ENCODE peak calls at places on chromosomes 4 and X, in six cellular contexts. One of them, this sample, is unnamed.

GRCh38 chr4:143026459-143027170 is 158.1 kb upstream of the USP38 start:
- DNase-seq in HepG2: no peak
- DNase-seq in GM12878: no peak
- DNase-seq in WTC11: no peak
- DNase-seq in HCT116: no peak
- DNase-seq in K562: no peak
- DNase-seq in this sample: no peak

GRCh38 chr4:130760246-130760645 is 1664.3 kb downstream of the C4orf33 start:
- DNase-seq in HepG2: no peak
- DNase-seq in WTC11: no peak
- DNase-seq in GM12878: no peak
- DNase-seq in K562: no peak
- DNase-seq in HCT116: no peak
- DNase-seq in this sample: no peak

GRCh38 chr4:94548571-94548970 is 96.8 kb downstream of the PDLIM5 start:
- DNase-seq in WTC11: no peak
- DNase-seq in K562: peak
- DNase-seq in HCT116: peak
- DNase-seq in GM12878: no peak
- DNase-seq in HepG2: peak
- DNase-seq in this sample: no peak

GRCh38 chr4:143207555-143207954 is 22.8 kb downstream of the USP38 start:
- DNase-seq in K562: no peak
- DNase-seq in HepG2: peak
- DNase-seq in WTC11: no peak
- DNase-seq in HCT116: no peak
- DNase-seq in GM12878: no peak
- DNase-seq in this sample: no peak

GRCh38 chr4:161856711-161857326 is 307.0 kb downstream of the FSTL5 start:
- DNase-seq in HepG2: no peak
- DNase-seq in GM12878: no peak
- DNase-seq in K562: no peak
- DNase-seq in WTC11: no peak
- DNase-seq in HCT116: no peak
- DNase-seq in this sample: no peak

GRCh38 chr4:40130401-40131036 is 66.3 kb upstream of the RHOH start:
- DNase-seq in HepG2: no peak
- DNase-seq in WTC11: no peak
- DNase-seq in HCT116: no peak
- DNase-seq in K562: no peak
- DNase-seq in GM12878: no peak
- DNase-seq in this sample: no peak

GRCh38 chr4:173461170-173461569 is 62.3 kb upstream of the SCRG1 start:
- DNase-seq in HCT116: no peak
- DNase-seq in WTC11: no peak
- DNase-seq in HepG2: no peak
- DNase-seq in GM12878: no peak
- DNase-seq in K562: peak
- DNase-seq in this sample: no peak

GRCh38 chr4:74570095-74570494 is 125.2 kb downstream of the AREG start:
- DNase-seq in GM12878: no peak
- DNase-seq in WTC11: no peak
- DNase-seq in K562: no peak
- DNase-seq in HCT116: no peak
- DNase-seq in HepG2: no peak
- DNase-seq in this sample: no peak

GRCh38 chrX:2497961-2498780 is 2.6 kb downstream of the DHRSX start:
- DNase-seq in WTC11: no peak
- DNase-seq in HepG2: peak
- DNase-seq in GM12878: no peak
- DNase-seq in HCT116: no peak
- DNase-seq in K562: no peak
- DNase-seq in this sample: no peak

GRCh38 chr4:165879581-165879980 is 6.5 kb downstream of the TLL1 start:
- DNase-seq in HepG2: no peak
- DNase-seq in K562: no peak
- DNase-seq in HCT116: no peak
- DNase-seq in GM12878: no peak
- DNase-seq in WTC11: no peak
- DNase-seq in this sample: no peak

GRCh38 chr4:26937567-26937966 is 76.9 kb downstream of the STIM2 start:
- DNase-seq in WTC11: no peak
- DNase-seq in HCT116: no peak
- DNase-seq in GM12878: no peak
- DNase-seq in K562: peak
- DNase-seq in HepG2: no peak
- DNase-seq in this sample: no peak
- TF ChIP-seq MAX in WTC11: no peak
- TF ChIP-seq MAX in HCT116: no peak
- TF ChIP-seq MAX in GM12878: no peak
- TF ChIP-seq MAX in K562: no peak
- TF ChIP-seq MAX in HepG2: no peak
- TF ChIP-seq MAX in this sample: no peak

GRCh38 chrX:154603438-154604430 is 15.3 kb downstream of the CTAG1B start:
- DNase-seq in HCT116: peak
- DNase-seq in HepG2: no peak
- DNase-seq in GM12878: no peak
- DNase-seq in WTC11: no peak
- DNase-seq in K562: no peak
- DNase-seq in this sample: no peak
- TF ChIP-seq ATF3 in HCT116: no peak
- TF ChIP-seq ATF3 in HepG2: no peak
- TF ChIP-seq ATF3 in GM12878: no peak
- TF ChIP-seq ATF3 in WTC11: no peak
- TF ChIP-seq ATF3 in K562: peak
- TF ChIP-seq ATF3 in this sample: no peak

GRCh38 chr4:56817840-56818491 is 3.5 kb downstream of the SPINK2 start:
- DNase-seq in K562: no peak
- DNase-seq in WTC11: no peak
- DNase-seq in HepG2: no peak
- DNase-seq in GM12878: peak
- DNase-seq in HCT116: no peak
- DNase-seq in this sample: no peak

GRCh38 chr4:56818797-56819196 is 2.7 kb downstream of the SPINK2 start:
- DNase-seq in K562: no peak
- DNase-seq in HCT116: no peak
- DNase-seq in HepG2: no peak
- DNase-seq in WTC11: no peak
- DNase-seq in GM12878: no peak
- DNase-seq in this sample: no peak

GRCh38 chr4:56823933-56824600 is 2.6 kb upstream of the SPINK2 start:
- DNase-seq in HCT116: no peak
- DNase-seq in K562: no peak
- DNase-seq in GM12878: no peak
- DNase-seq in HepG2: no peak
- DNase-seq in WTC11: no peak
- DNase-seq in this sample: no peak

DNA sequence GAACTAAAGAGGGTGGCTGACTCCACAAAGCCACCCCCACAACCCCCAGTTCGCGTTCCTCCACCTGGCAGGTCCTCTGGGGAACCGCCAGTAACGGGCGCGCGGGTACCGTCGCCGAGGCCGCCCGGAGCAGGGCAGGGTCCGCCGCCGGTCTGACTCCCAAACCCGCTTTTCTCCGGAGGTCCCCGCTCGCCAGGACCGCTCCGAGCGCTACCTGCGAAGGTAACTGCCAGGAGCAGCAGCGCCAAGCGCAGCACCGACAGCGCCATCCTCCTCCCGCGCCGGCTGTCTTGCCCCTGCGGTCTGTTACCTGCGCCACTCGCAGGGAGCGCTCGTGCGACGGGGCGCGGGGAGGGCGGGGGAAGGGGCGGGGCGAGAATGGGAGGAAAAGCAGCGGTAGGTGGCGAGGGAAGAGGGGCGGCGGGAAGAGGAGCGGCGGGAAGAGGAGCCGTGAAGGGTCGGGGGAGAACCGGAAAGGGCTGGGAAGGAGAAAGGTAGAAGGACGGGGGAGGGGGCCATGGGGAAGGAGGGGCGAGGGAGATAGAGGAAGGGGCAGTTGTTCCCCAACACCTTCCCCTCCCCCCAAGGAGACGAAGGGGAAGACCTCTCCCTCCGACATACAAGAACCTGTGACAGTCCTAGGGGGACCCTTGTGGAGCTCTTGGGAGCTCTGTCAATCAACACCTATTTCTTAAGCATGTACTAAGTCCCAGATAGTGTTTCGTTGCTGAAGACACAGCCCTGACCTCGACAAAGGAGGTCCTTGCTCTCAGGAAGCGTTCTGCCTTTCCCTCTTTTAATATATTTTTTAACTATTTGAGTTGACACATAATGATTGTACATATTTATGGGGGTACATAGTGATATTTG is at the start of gene SPINK2:
- DNase-seq in HepG2: no peak
- DNase-seq in HCT116: peak
- DNase-seq in K562: peak
- DNase-seq in GM12878: no peak
- DNase-seq in WTC11: peak
- DNase-seq in this sample: peak
- TF ChIP-seq MAX in HepG2: no peak
- TF ChIP-seq MAX in HCT116: no peak
- TF ChIP-seq MAX in K562: no peak
- TF ChIP-seq MAX in GM12878: no peak
- TF ChIP-seq MAX in WTC11: no peak
- TF ChIP-seq MAX in this sample: peak

GRCh38 chr4:29453421-29453820 is 1266.7 kb upstream of the PCDH7 start:
- DNase-seq in GM12878: no peak
- DNase-seq in HCT116: no peak
- DNase-seq in K562: no peak
- DNase-seq in HepG2: no peak
- DNase-seq in WTC11: no peak
- DNase-seq in this sample: no peak
- TF ChIP-seq ATF3 in GM12878: no peak
- TF ChIP-seq ATF3 in HCT116: no peak
- TF ChIP-seq ATF3 in K562: no peak
- TF ChIP-seq ATF3 in HepG2: no peak
- TF ChIP-seq ATF3 in WTC11: no peak
- TF ChIP-seq ATF3 in this sample: no peak

GRCh38 chr4:152936446-152937279 is 540 bp downstream of the FHDC1 start:
- DNase-seq in K562: peak
- DNase-seq in HepG2: no peak
- DNase-seq in WTC11: peak
- DNase-seq in HCT116: no peak
- DNase-seq in GM12878: no peak
- DNase-seq in this sample: peak
- TF ChIP-seq MAX in K562: peak
- TF ChIP-seq MAX in HepG2: no peak
- TF ChIP-seq MAX in WTC11: no peak
- TF ChIP-seq MAX in HCT116: no peak
- TF ChIP-seq MAX in GM12878: no peak
- TF ChIP-seq MAX in this sample: no peak

GRCh38 chr4:169491211-169491610 is 121.2 kb downstream of the NEK1 start:
- DNase-seq in WTC11: no peak
- DNase-seq in GM12878: no peak
- DNase-seq in HCT116: no peak
- DNase-seq in HepG2: no peak
- DNase-seq in K562: no peak
- DNase-seq in this sample: no peak

GRCh38 chr4:169485084-169485483 is 127.3 kb downstream of the NEK1 start:
- DNase-seq in K562: no peak
- DNase-seq in HCT116: no peak
- DNase-seq in WTC11: no peak
- DNase-seq in GM12878: no peak
- DNase-seq in HepG2: no peak
- DNase-seq in this sample: no peak

GRCh38 chr4:169484485-169484884 is 127.9 kb downstream of the NEK1 start:
- DNase-seq in GM12878: no peak
- DNase-seq in HepG2: no peak
- DNase-seq in K562: peak
- DNase-seq in WTC11: no peak
- DNase-seq in HCT116: no peak
- DNase-seq in this sample: no peak

DNA sequence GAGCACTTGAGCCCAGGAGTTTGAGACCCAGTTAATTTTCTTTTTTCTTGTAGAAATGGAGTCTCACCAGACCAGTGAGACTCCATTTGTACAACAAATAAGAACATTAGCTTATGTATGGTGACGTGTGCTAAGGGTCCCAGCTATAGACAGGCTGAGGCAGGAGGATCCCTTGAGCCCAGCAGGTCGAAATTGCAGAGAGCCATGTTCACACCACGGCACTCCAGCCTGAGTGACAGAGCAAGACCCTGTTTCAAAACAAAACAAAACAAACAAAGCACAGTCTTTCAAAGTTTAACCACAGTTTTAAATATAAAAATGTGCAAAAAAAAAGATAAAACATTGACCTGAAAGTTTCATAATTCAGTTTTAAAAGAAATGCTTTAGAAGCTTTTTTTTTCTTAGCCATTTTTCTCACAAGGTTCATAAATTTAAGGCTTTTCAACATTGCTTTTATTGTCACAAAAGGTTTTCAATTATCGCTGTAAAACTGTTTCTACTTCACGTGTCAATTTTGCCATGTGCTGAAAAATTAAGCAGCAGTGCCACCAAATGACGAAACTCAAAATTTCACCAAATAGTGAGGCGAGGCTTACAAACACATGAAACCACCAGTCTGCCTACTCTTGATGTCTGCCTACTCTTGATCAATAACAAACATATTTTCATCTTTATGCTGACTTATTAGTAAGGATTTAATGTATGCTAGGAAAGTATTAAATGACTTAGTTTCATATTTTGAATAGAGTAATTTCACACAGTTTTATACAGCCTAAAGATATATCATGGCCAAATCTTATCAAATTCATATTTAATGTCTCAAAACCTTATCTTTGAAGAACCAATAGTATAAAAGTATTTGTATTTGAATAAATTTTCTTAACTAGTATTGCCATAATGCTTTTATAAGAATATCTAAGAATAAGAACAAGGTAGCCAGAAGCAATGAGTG is 126.3 kb downstream of the NEK1 start:
- DNase-seq in HCT116: peak
- DNase-seq in HepG2: peak
- DNase-seq in GM12878: peak
- DNase-seq in WTC11: no peak
- DNase-seq in K562: peak
- DNase-seq in this sample: no peak
- TF ChIP-seq ATF3 in HCT116: no peak
- TF ChIP-seq ATF3 in HepG2: no peak
- TF ChIP-seq ATF3 in GM12878: no peak
- TF ChIP-seq ATF3 in WTC11: no peak
- TF ChIP-seq ATF3 in K562: peak
- TF ChIP-seq ATF3 in this sample: no peak

GRCh38 chr4:5895287-5895686 is 2.4 kb upstream of the CRMP1 start:
- DNase-seq in WTC11: no peak
- DNase-seq in HepG2: no peak
- DNase-seq in GM12878: no peak
- DNase-seq in HCT116: no peak
- DNase-seq in K562: no peak
- DNase-seq in this sample: no peak

GRCh38 chr4:5899881-5900280 is 7.0 kb upstream of the CRMP1 start:
- DNase-seq in WTC11: no peak
- DNase-seq in HCT116: no peak
- DNase-seq in GM12878: no peak
- DNase-seq in HepG2: no peak
- DNase-seq in K562: no peak
- DNase-seq in this sample: no peak

GRCh38 chr4:5900844-5901243 is 8.0 kb upstream of the CRMP1 start:
- DNase-seq in K562: no peak
- DNase-seq in HCT116: no peak
- DNase-seq in HepG2: no peak
- DNase-seq in WTC11: no peak
- DNase-seq in GM12878: no peak
- DNase-seq in this sample: no peak

GRCh38 chr4:5897674-5898073 is 4.8 kb upstream of the CRMP1 start:
- DNase-seq in HepG2: no peak
- DNase-seq in HCT116: no peak
- DNase-seq in GM12878: no peak
- DNase-seq in WTC11: no peak
- DNase-seq in K562: no peak
- DNase-seq in this sample: no peak

GRCh38 chr4:5899396-5899795 is 6.5 kb upstream of the CRMP1 start:
- DNase-seq in GM12878: no peak
- DNase-seq in K562: no peak
- DNase-seq in HCT116: no peak
- DNase-seq in HepG2: no peak
- DNase-seq in WTC11: no peak
- DNase-seq in this sample: no peak
- TF ChIP-seq MAX in GM12878: no peak
- TF ChIP-seq MAX in K562: no peak
- TF ChIP-seq MAX in HCT116: no peak
- TF ChIP-seq MAX in HepG2: no peak
- TF ChIP-seq MAX in WTC11: no peak
- TF ChIP-seq MAX in this sample: no peak

This sample was measured in H1.